ENCODE peak calls at places on chromosomes 4 and X, in four cellular contexts. F is endodermal cell, S is uterus, Y is dorsolateral prefrontal cortex. M is an unnamed sample. For H3K27me3, the result is how much of the 10 kb centered on the place peaks cover.

GRCh38 chrX:54357414-54358377 is at the start of gene WNK3:
- DNase-seq in F (peak), Y (peak), S (peak), M (peak)

GRCh38 chrX:134603806-134604700 is 54.2 kb downstream of the PLAC1 start:
- DNase-seq in S (peak), F (no peak), Y (no peak), M (no peak)

GRCh38 chr4:15551740-15552446 is 82.2 kb downstream of the CC2D2A start:
- DNase-seq in F (no peak), S (no peak), Y (no peak), M (peak)

GRCh38 chr4:40702800-40703151 is 47.0 kb upstream of the NSUN7 start:
- DNase-seq in Y (no peak), F (no peak), S (no peak), M (no peak)

GRCh38 chr4:39802005-39802404 is 104.1 kb downstream of the UBE2K start:
- DNase-seq in S (no peak), Y (no peak), F (no peak), M (no peak)

GRCh38 chr4:3388461-3389185 is 53.1 kb upstream of the HGFAC start:
- DNase-seq in F (peak), S (no peak), Y (no peak), M (no peak)

GRCh38 chr4:27684501-27685077 is 823.9 kb downstream of the STIM2 start:
- DNase-seq in F (peak), Y (peak), S (no peak), M (peak)

GRCh38 chr4:75555294-75556164 is at the start of gene ODAPH:
- DNase-seq in F (peak), Y (no peak), S (no peak), M (no peak)

GRCh38 chrX:17944833-17945497 is 83.9 kb upstream of the RAI2 start:
- DNase-seq in S (no peak), F (no peak), Y (no peak), M (no peak)

GRCh38 chr4:88106205-88106604 is 52.2 kb downstream of the ABCG2 start:
- DNase-seq in S (no peak), F (no peak), Y (no peak), M (no peak)

GRCh38 chr4:133929540-133929939 is 272.0 kb downstream of the PABPC4L start:
- DNase-seq in F (no peak), S (no peak), Y (no peak), M (no peak)

GRCh38 chr4:6273661-6273990 is 4.0 kb downstream of the WFS1 start:
- DNase-seq in F (no peak), S (no peak), Y (no peak), M (no peak)

GRCh38 chr4:71251266-71251665 is 87.6 kb upstream of the SLC4A4 start:
- DNase-seq in F (no peak), S (no peak), Y (no peak), M (no peak)

GRCh38 chr4:30719363-30720020 is 677 bp upstream of the PCDH7 start:
- DNase-seq in Y (no peak), F (peak), S (peak), M (no peak)

GRCh38 chr4:30716671-30717207 is 3.4 kb upstream of the PCDH7 start:
- DNase-seq in S (no peak), Y (no peak), F (no peak), M (no peak)

GRCh38 chr4:30718889-30719252 is 1.3 kb upstream of the PCDH7 start:
- DNase-seq in Y (no peak), S (no peak), F (no peak), M (no peak)

GRCh38 chr4:30717208-30718020 is 2.8 kb upstream of the PCDH7 start:
- DNase-seq in Y (peak), F (peak), S (peak), M (no peak)

DNA sequence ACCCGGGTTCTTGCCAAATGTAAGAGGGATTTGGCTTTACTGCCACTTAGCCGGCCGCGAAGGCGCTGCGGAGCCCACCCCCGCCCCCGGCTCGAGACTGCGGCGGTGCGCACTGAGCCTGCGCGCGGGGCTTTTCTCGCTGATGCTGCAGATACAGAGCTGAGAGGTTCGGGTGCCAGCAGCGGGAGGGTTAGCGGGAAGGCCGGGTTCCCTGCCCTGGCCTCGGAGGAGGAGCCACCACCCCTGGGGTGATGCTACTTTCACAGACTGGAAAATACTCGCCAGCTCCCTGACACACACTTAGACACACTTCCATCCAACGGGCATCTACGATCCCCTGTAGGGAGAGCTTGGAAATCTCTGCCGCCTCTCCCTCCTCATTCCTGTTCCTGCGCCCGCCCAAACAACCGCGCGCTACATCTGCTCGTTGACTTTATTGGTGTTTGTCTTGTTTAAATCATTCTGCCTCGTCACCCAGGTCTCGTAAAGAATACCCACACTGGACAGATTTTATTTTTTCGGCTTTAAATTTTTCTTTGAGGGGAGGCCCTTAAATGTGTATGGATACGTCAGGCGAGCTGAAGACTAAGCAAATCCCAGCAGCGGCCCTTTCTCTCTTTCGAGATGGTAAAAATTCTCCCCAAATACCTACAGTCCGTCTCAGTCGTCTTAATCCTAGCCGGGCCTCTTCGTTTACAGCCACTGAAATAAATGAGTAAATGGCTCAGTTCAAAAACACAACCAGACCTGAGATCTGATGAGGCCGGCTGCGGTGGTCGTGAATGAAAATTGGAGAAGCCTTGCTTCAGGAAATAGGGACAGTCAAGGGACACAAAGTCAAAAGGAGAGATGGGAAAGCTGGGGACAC is 1.9 kb upstream of the PCDH7 start:
- DNase-seq in F (peak), S (peak), Y (no peak), M (peak)
- H3K27me3 ChIP-seq in F (under half), S (under half), Y (under half), M (under half)

DNA sequence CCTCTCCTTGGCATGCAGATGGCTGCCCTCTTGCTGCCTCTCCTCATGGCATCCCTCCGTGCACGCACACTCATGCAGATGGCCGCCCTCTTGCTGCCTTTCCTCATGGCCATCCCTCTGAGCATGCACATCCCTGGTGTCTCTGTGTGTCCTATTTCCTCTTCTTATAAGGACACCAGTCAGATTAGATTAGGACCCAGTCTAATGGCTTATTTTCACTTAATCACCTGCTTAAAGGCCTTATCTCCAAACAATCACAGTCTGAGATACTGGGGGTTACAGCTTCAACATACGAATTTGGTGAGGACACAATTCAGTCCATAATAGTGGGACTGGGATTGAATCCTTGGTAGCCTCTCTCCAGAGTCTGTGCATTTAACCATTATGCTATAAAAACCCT is 26.0 kb upstream of the TMEM150C start:
- DNase-seq in S (no peak), Y (no peak), F (no peak), M (no peak)
- H3K4me3 ChIP-seq in S (no peak), Y (no peak), F (peak), M (no peak)

DNA sequence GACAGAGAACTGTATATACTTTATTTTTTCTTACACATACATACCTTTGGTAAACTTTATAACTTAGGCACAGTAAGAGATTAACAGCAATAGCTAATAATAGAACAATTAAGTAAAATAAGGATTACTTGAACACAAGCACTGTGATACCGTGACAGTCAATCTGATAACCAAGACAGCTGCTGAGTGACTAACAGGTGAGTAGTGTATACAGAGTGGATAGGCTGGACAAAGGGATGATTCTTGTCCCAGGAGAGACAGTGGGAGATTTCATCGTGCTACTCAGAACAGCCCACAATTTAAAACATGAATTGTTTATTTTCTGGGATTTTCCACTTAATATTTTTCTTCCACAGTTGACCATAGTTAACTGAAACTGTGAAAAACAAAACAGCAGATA is 411.8 kb downstream of the PPP1R2C start:
- DNase-seq in Y (no peak), F (no peak), S (no peak), M (no peak)
- H3K27me3 ChIP-seq in Y (under half), F (under half), S (under half), M (under half)

GRCh38 chr4:186808635-186809018 is 85.0 kb upstream of the FAT1 start:
- DNase-seq in S (peak), F (no peak), Y (no peak), M (no peak)
- H3K4me3 ChIP-seq in S (no peak), F (no peak), Y (no peak), M (no peak)

DNA sequence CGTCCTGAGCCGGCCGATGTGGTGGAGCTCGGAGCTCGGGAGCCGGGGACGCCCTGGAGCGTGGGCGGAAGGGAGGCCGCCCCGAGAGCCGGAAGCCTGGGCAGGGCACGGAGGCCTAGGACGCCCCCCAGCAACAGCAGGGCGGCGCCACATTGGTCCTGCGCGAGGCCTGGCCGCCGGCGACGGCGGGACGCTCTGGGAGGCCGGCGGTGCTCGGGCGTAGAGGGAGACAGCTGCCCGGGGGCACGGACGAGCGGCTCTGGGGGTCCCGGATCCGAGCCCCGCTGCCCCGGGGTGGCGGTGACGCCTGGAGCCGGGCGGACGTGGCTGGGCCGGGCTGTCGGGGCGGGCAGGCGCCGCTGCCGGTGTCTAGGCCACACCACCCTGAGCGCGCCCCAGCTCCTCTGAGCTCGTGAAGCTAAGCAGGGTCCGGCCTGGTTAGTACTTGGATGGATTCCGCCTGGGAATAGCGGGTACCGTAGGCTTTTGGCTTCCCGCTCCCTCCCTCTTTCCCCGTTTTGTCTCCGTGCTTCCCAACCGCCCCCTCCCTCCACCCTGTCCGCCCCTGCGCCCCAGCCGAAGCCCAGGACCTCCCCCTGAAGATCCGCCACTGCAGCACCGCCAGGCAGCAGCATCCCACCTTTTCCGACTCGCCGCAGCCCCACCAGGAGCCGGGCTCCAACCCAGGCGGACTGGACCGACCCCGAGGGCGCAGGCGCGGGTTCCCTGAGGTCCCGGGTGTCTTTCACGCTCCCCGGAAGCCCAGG is 12.1 kb downstream of the FRG2 start:
- DNase-seq in F (peak), Y (no peak), S (no peak), M (no peak)
- H3K27me3 ChIP-seq in F (under half), Y (under half), S (under half), M (under half)

DNA sequence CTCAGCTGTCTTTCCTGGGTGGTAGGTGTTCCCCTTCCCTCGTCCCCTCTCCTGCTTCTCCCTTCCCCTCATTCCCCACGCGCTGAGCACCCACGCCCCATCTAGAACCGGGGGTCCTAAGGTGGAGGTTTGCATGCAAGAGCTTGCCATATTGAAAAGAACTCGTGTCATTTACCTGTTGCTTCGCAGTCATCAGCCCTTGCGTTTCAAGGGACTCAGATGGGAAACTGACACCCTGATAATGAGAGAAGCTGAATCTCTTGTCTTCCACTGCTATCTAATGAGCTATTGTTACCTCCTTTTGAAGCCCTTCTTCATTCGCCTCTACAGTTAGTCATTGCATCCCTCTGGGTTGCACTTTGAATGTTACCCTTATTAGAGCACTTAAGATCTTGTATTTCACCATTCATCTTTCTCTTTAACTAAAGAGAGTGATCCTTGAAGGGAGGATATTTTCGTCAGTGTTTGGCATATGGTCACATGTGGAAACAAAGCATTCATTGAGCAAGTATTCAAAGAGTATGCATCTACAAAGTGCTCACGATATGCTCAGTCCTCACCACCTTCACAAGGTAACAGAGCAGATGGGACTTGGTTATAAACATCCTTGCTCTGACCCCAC is 25.7 kb downstream of the ARL9 start:
- DNase-seq in Y (no peak), F (no peak), S (no peak), M (no peak)
- H3K4me3 ChIP-seq in Y (peak), F (peak), S (peak), M (no peak)

GRCh38 chr4:121379276-121379675 is 1.5 kb downstream of the QRFPR start:
- DNase-seq in Y (no peak), F (no peak), S (no peak), M (no peak)

GRCh38 chr4:121377065-121377464 is 3.8 kb downstream of the QRFPR start:
- DNase-seq in S (no peak), F (no peak), Y (no peak), M (no peak)

GRCh38 chr4:121381148-121381462 is 287 bp upstream of the QRFPR start:
- DNase-seq in Y (no peak), S (no peak), F (no peak), M (no peak)

GRCh38 chr4:121376541-121376940 is 4.3 kb downstream of the QRFPR start:
- DNase-seq in S (no peak), Y (no peak), F (no peak), M (no peak)

GRCh38 chr4:121380448-121381147 is at the start of gene QRFPR:
- DNase-seq in F (peak), S (no peak), Y (no peak), M (no peak)
- H3K27me3 ChIP-seq in F (under half), S (under half), Y (under half), M (under half)

GRCh38 chr4:87012265-87012953 is 77.6 kb downstream of the AFF1 start:
- DNase-seq in F (no peak), Y (no peak), S (no peak), M (peak)
- H3K4me3 ChIP-seq in F (peak), Y (no peak), S (no peak), M (no peak)